ENCODE peak calls at places on chromosomes 12 and 14, in seven cellular contexts. X, J, E, K, D, V and C are unnamed samples.

GRCh38 chr14:79842270-79842669 is 369.0 kb downstream of the DIO2 start:
- DNase-seq in X (peak; percentile 92), K (no peak), J (no peak), V (peak; percentile 87), D (peak; percentile 21), E (peak; percentile 16), C (no peak)

GRCh38 chr12:116955382-116956021 is 44.8 kb downstream of the FBXW8 start:
- DNase-seq in D (peak; percentile 68), X (peak; percentile 26), V (peak; percentile 38), K (no peak), E (peak; percentile 74), J (no peak), C (no peak)

GRCh38 chr12:9944404-9944803 is 12.2 kb upstream of the CLEC2A start:
- DNase-seq in J (no peak), K (no peak), X (no peak), E (no peak), V (no peak), D (no peak), C (no peak)

GRCh38 chr14:90676859-90677258 is 139.4 kb downstream of the TTC7B start:
- DNase-seq in E (no peak), D (no peak), K (no peak), V (peak; percentile 90), X (peak; percentile 66), J (no peak), C (no peak)

GRCh38 chr12:6899837-6900519 is 4.6 kb upstream of the LRRC23 start:
- DNase-seq in J (no peak), E (peak; percentile 78), X (peak; percentile 38), D (peak; percentile 20), V (peak; percentile 53), K (no peak), C (peak; percentile 63)

GRCh38 chr14:93040443-93040842 is 75.3 kb downstream of the ITPK1 start:
- DNase-seq in X (no peak), K (no peak), J (no peak), D (no peak), V (no peak), E (no peak), C (no peak)

GRCh38 chr12:12398026-12398859 is 41.4 kb downstream of the BORCS5 start:
- DNase-seq in V (peak; percentile 90), J (no peak), K (no peak), D (peak; percentile 91), X (peak; percentile 97), E (no peak), C (no peak)

GRCh38 chr12:123267991-123268843 is 3.4 kb downstream of the CDK2AP1 start:
- DNase-seq in E (no peak), D (no peak), V (no peak), J (no peak), K (no peak), X (no peak), C (no peak)

GRCh38 chr14:49702725-49703124 is 9.8 kb downstream of the KLHDC1 start:
- DNase-seq in E (no peak), D (no peak), J (no peak), V (no peak), X (no peak), K (no peak), C (no peak)

GRCh38 chr14:56810341-56810740 is at the start of gene OTX2:
- DNase-seq in D (no peak), X (no peak), E (no peak), K (no peak), J (no peak), V (no peak), C (no peak)

GRCh38 chr12:56947633-56948535 is 9.5 kb downstream of the RDH16 start:
- DNase-seq in D (no peak), E (peak; percentile 39), J (no peak), K (peak; percentile 37), V (no peak), X (no peak), C (no peak)

GRCh38 chr12:53603804-53604203 is 22.4 kb downstream of the ATF7 start:
- DNase-seq in E (no peak), D (no peak), X (no peak), V (no peak), K (no peak), J (no peak), C (no peak)

GRCh38 chr14:36604757-36605505 is 22.5 kb upstream of the NKX2-8 start:
- DNase-seq in D (peak; percentile 91), X (peak; percentile 66), J (peak; percentile 84), V (peak; percentile 74), E (peak; percentile 91), K (peak; percentile 70), C (peak; percentile 69)

DNA sequence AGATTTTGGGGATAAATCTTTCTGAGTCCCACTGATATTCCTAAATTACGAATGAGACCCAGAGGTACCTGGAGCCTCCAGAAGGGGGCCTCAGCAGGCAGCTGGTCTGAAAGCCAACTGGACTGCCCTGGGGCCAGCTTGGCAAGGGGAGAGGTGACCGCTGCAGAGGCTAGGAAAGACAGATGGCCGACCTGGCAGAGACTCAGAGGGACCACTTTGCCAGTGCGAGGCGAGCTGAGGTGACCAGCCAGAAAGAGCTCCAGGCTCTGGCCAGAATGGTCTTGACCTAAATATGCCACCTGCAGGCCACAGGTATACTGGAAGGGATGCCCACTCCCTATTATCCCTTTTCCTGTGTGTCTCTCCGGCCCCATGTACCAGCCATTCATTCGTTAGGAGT is 256.8 kb upstream of the GARIN6 start:
- DNase-seq in V (no peak), X (no peak), K (peak; percentile 82), J (peak; percentile 8), E (peak; percentile 55), D (peak; percentile 40), C (peak; percentile 83)
- H3K27me3 ChIP-seq in V (no peaks in the 10 kb centered on the region), X (no peaks in the 10 kb centered on the region), K (no peaks in the 10 kb centered on the region), J (no peaks in the 10 kb centered on the region), E (no peaks in the 10 kb centered on the region), D (no peaks in the 10 kb centered on the region), C (no peaks in the 10 kb centered on the region)

DNA sequence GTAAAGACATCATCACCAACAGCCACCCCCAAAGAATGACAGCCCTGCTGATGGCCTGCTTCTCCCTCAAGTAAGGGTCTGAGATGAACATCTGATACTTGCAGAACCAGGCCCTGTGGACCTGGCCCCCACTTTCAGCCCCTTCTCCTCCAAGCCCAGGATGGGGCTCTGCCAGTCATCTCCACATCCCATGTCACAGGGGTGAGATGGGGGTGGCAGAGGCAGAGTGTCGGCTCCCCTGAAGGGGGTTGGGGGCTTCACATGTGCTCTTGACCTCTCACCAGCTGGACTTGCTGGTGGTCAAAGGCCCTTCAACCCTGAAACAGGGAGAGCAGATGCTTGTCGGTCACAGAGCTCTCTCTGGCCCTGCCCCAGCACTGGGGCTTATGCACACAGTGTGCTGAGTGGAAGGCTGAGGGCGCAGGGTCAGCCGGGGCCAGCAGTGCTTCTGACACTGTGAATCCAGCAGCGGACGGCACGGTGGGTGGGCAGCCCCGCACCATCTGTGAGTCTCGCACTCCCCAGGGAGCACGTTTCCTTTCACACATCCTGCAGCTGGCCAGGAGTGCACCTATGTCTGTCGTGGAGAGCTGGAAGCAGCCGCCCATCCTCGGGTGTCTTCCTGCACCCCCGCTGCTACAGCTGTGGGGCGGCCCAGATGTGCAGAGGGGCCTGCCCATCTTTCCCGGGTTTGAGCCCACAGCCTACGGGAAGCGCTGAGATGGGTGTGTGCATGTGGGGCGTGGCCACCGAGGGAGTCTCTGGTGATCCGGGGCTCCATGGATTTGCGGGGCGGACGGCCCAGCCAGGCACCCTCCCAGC is 94.3 kb downstream of the ADGRD1 start:
- DNase-seq in J (no peak), E (no peak), X (no peak), V (no peak), K (no peak), D (no peak), C (no peak)
- H3K9ac ChIP-seq in J (no peak overlapping the region), E (no peak overlapping the region), X (no peak overlapping the region), V (no peak overlapping the region), K (no peak overlapping the region), D (no peak overlapping the region), C (no peak overlapping the region)

DNA sequence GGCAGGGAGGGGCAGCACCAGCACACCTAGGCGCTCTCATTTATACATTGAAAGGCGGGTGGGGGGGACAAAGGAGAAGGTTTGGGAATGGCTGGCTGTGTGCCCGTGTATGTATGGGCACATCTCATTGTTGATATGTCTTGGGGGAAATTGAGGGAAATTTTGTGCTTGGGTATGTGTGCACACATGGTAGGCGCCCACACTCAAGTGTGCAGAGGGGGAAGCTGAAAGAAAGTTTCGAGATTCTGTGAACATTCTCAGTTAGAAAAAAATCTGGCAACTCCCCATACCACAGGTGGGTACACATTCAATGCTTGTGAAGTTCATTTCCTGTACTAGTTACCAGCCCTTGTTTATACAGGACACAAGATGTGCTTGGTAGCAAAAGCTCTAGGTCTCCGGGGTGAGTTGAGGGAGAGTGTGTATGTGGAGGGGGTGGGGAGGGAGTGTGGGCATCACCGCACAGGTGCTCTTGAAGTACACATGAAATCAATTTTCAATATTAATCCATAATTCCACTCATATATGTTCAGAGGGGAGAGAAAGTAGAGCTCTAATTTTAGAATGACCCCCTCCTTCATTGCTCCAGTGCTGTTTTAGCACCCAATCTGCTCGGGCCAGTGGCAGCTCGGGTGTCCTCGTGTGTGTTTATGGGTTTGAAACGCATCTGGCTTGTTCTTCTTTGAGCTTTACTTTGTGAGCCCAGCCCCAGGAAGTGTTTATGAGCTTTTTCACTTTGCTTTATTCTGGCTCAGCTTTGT is 286.0 kb downstream of the ZFP36L1 start:
- DNase-seq in V (no peak), J (no peak), X (no peak), K (no peak), E (no peak), D (no peak), C (no peak)
- H2BK5ac ChIP-seq in V (no peak overlapping the region), J (no peak overlapping the region), X (peak overlapping the region; percentile 87), K (peak overlapping the region; percentile 66), E (no peak overlapping the region), D (peak overlapping the region; percentile 96), C (no peak overlapping the region)

DNA sequence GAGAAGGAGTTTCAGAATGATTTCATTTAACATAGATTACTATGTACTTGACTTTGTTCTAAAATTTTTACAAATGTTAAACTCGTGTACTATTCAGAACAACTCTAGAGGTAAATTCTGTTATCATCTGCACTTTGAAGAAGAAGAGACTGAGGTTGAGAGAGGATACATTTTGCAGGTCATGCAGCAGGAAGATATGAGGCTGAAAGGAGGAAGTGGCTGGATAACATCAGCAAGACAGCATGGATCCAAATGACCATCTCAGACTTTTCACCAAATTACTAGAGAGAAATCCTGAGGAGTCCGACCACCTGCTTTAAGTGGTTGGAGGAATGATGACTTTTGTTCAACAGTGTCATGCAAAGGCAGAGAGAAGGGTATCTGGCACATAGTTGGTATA is 84.9 kb downstream of the ASCL4 start:
- DNase-seq in E (no peak), V (no peak), K (no peak), X (no peak), D (no peak), J (no peak), C (no peak)
- H3K27me3 ChIP-seq in E (peaks cover 4% of the 10 kb centered on the region), V (peaks cover 4% of the 10 kb centered on the region), K (peaks cover 8% of the 10 kb centered on the region), X (no peaks in the 10 kb centered on the region), D (peaks cover 5% of the 10 kb centered on the region), J (peaks cover 9% of the 10 kb centered on the region), C (no peaks in the 10 kb centered on the region)

DNA sequence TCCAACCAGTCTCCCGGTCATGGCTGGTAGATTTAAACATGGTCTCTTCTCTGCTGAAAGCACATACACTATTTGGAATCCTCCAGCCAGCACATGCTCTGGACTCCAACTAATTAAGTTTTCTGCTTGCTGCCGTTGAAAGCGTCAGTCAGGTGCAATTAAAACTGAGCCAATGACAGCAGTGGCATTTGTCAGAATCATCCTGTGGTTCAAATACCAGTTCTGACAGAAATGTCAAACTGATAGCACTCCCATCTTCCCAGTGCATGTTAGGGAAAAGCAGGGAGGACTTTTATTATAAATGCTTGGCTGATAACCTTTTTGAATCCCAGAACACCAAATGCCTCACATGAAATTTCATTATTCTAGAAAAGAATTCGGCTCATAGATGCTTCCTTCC is 401.8 kb downstream of the PDZRN4 start:
- DNase-seq in V (no peak), K (no peak), D (no peak), X (no peak), E (no peak), J (no peak), C (no peak)
- H3K9ac ChIP-seq in V (no peak overlapping the region), K (no peak overlapping the region), D (peak overlapping the region; percentile 56), X (no peak overlapping the region), E (no peak overlapping the region), J (no peak overlapping the region), C (no peak overlapping the region)